ENCODE peak calls at places on chromosomes 7 and 10, in five cellular contexts. D is Panc1, J is HepG2, F is A549, U is HL-60. R is an unnamed sample.
A peak's percentile ranks its signal among the peaks of the same experiment; 100 is the strongest.

GRCh38 chr7:105493928-105494325 is 28.1 kb downstream of the PUS7 start:
- DNase-seq in D (no peak), J (no peak), F (no peak), U (no peak), R (no peak)

GRCh38 chr10:58258977-58259692 is 8.6 kb downstream of the IPMK start:
- DNase-seq in D (no peak), J (no peak), F (no peak), U (no peak), R (no peak)

GRCh38 chr10:15168296-15168780 is at the start of gene NMT2:
- DNase-seq in D (no peak), J (peak; percentile 63), F (peak; percentile 81), U (peak; percentile 36), R (peak; percentile 68)

GRCh38 chr7:28174901-28175661 is 5.5 kb downstream of the JAZF1 start:
- DNase-seq in D (no peak), J (no peak), F (no peak), U (no peak), R (no peak)

GRCh38 chr7:106855540-106856132 is 9.4 kb upstream of the PIK3CG start:
- DNase-seq in D (no peak), J (no peak), F (no peak), U (no peak), R (no peak)

GRCh38 chr7:43569424-43569823 is 13.5 kb upstream of the STK17A start:
- DNase-seq in D (no peak), J (no peak), F (no peak), U (no peak), R (no peak)

GRCh38 chr10:61931620-61932332 is 30.3 kb downstream of the ARID5B start:
- DNase-seq in D (no peak), J (no peak), F (no peak), U (no peak), R (no peak)

GRCh38 chr7:20834656-20835055 is 48.0 kb upstream of the SP8 start:
- DNase-seq in D (no peak), J (no peak), F (no peak), U (no peak), R (no peak)

GRCh38 chr7:134916428-134916883 is 69.9 kb upstream of the AGBL3 start:
- DNase-seq in D (no peak), J (no peak), F (no peak), U (no peak), R (no peak)

GRCh38 chr10:99619090-99619800 is 994 bp downstream of the SLC25A28 start:
- DNase-seq in D (no peak), J (no peak), F (no peak), U (no peak), R (no peak)

GRCh38 chr10:71455035-71455434 is 58.3 kb downstream of the CDH23 start:
- DNase-seq in D (no peak), J (no peak), F (no peak), U (no peak), R (no peak)

GRCh38 chr10:86299562-86299961 is 67.0 kb downstream of the GRID1 start:
- DNase-seq in D (no peak), J (no peak), F (no peak), U (no peak), R (no peak)

GRCh38 chr10:86300931-86301330 is 65.7 kb downstream of the GRID1 start:
- DNase-seq in D (no peak), J (no peak), F (no peak), U (no peak), R (no peak)

GRCh38 chr10:86300399-86300925 is 66.1 kb downstream of the GRID1 start:
- DNase-seq in D (no peak), J (no peak), F (no peak), U (no peak), R (no peak)

GRCh38 chr10:86295791-86296190 is 70.8 kb downstream of the GRID1 start:
- DNase-seq in D (no peak), J (no peak), F (no peak), U (no peak), R (no peak)

DNA sequence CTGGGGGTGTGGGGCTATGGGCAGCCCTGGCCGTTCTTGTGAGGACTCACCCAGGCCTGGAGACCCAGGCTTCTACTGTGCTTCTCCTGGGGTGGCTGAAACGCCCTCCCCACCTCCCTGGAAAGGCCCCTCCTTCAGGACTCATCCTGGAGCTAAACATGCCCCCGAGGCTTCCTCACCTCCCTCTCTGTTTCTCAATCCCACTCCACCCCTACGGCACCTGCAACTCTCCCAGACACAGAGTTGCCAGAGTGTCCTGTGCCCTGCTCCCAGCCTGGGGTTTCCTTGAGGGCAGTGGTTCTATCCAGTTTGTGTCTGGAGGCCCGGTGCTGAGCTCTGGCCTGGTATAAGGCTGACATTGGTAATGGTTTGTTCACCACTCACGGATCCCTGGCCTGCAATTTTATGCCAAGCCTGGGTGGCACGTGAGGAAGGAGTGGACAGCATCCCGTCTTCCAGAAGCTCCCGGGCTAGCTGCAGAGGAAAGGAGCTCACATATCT is 68.0 kb downstream of the GRID1 start:
- DNase-seq in D (no peak), J (no peak), F (no peak), U (no peak), R (no peak)
- TF ChIP-seq REST in D (no peak), J (no peak), F (no peak), U (no peak), R (no peak)

GRCh38 chr10:75443362-75443761 is 11.9 kb downstream of the LRMDA start:
- DNase-seq in D (no peak), J (no peak), F (no peak), U (no peak), R (no peak)

GRCh38 chr10:75448166-75448565 is 16.7 kb downstream of the LRMDA start:
- DNase-seq in D (no peak), J (no peak), F (no peak), U (no peak), R (no peak)

GRCh38 chr10:75446508-75446907 is 15.1 kb downstream of the LRMDA start:
- DNase-seq in D (no peak), J (no peak), F (no peak), U (no peak), R (no peak)

GRCh38 chr10:75441682-75442081 is 10.3 kb downstream of the LRMDA start:
- DNase-seq in D (no peak), J (no peak), F (no peak), U (no peak), R (no peak)

GRCh38 chr10:75444781-75445386 is 13.5 kb downstream of the LRMDA start:
- DNase-seq in D (no peak), J (no peak), F (no peak), U (no peak), R (no peak)
- TF ChIP-seq REST in D (no peak), J (no peak), F (no peak), U (no peak), R (no peak)

GRCh38 chr10:121595806-121596667 is 2.2 kb downstream of the FGFR2 start:
- DNase-seq in D (no peak), J (no peak), F (no peak), U (no peak), R (no peak)
- TF ChIP-seq REST in D (no peak), J (no peak), F (no peak), U (no peak), R (no peak)

GRCh38 chr10:68077026-68077425 is 1.9 kb upstream of the HERC4 start:
- DNase-seq in D (no peak), J (no peak), F (no peak), U (no peak), R (no peak)

GRCh38 chr10:68075550-68076004 is 494 bp upstream of the HERC4 start:
- DNase-seq in D (no peak), J (no peak), F (no peak), U (no peak), R (no peak)

GRCh38 chr10:68074404-68074774 is 694 bp downstream of the HERC4 start:
- DNase-seq in D (no peak), J (no peak), F (no peak), U (no peak), R (no peak)

GRCh38 chr10:68074775-68075549 is at the start of gene HERC4:
- DNase-seq in D (no peak), J (peak; percentile 83), F (peak; percentile 87), U (peak; percentile 71), R (peak; percentile 79)

GRCh38 chr10:68073631-68074403 is 1.3 kb downstream of the HERC4 start:
- DNase-seq in D (no peak), J (no peak), F (no peak), U (no peak), R (no peak)
- TF ChIP-seq REST in D (no peak), J (no peak), F (no peak), U (no peak), R (no peak)

GRCh38 chr7:111591-111990 is 80.8 kb upstream of the FAM20C start:
- DNase-seq in D (no peak), J (no peak), F (no peak), U (no peak), R (no peak)

GRCh38 chr7:109793-110556 is 82.4 kb upstream of the FAM20C start:
- DNase-seq in D (no peak), J (no peak), F (no peak), U (no peak), R (no peak)

GRCh38 chr7:110557-111232 is 81.7 kb upstream of the FAM20C start:
- DNase-seq in D (no peak), J (no peak), F (no peak), U (no peak), R (no peak)

GRCh38 chr7:115274-115911 is 77.0 kb upstream of the FAM20C start:
- DNase-seq in D (no peak), J (no peak), F (no peak), U (peak; percentile 85), R (no peak)

DNA sequence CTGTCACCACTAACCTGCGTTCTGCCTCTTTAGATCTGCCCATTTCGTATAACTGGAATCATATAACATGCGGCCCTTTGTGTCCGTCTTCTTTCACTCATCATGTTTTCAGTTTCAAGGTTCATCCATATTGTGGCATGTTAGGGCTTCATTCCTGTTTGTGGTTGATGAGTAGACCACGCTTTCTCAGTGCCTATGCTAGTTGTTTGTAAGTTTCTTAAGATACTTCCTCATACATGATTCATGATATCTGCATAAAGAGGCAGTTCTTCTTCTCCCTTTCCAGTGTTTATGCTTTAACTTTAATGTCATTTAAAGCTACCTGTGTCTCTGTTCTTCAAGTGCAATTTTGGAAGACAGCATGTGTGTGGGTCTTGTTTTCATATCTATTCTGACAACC is 79.5 kb upstream of the FAM20C start:
- DNase-seq in D (no peak), J (no peak), F (no peak), U (peak; percentile 63), R (no peak)
- TF ChIP-seq REST in D (no peak), J (no peak), F (no peak), U (no peak), R (no peak)

R was measured in HCT116.